ENCODE peak calls at places on chromosomes 4 and X, in seven cellular contexts. One of them, this sample, is unnamed.
A peak's percentile ranks its signal among the peaks of the same experiment; 100 is the strongest.

GRCh38 chrX:154732421-154733071 is 18.3 kb downstream of the GAB3 start:
- DNase-seq in GM12892: no peak
- DNase-seq in naive thymus-derived CD4-positive, alpha-beta T cell: no peak
- DNase-seq in natural killer cell treated with Interleukin-12 subunit alpha and Interleukin-12 subunit beta and Interleukin-15 and Interleukin-18, amount 100 ng/mL, for 72 hours: peak; percentile 73
- DNase-seq in fibroblast of pulmonary artery: peak; percentile 32
- DNase-seq in hypothalamus: no peak
- DNase-seq in HEK293T: no peak
- DNase-seq in this sample: peak; percentile 46

GRCh38 chr4:121156822-121157769 is 7.0 kb downstream of the TNIP3 start:
- DNase-seq in natural killer cell treated with Interleukin-12 subunit alpha and Interleukin-12 subunit beta and Interleukin-15 and Interleukin-18, amount 100 ng/mL, for 72 hours: no peak
- DNase-seq in GM12892: no peak
- DNase-seq in fibroblast of pulmonary artery: peak; percentile 42
- DNase-seq in HEK293T: peak; percentile 68
- DNase-seq in hypothalamus: no peak
- DNase-seq in naive thymus-derived CD4-positive, alpha-beta T cell: peak; percentile 29
- DNase-seq in this sample: peak; percentile 33

GRCh38 chr4:141335166-141335565 is 114.5 kb downstream of the ZNF330 start:
- DNase-seq in HEK293T: no peak
- DNase-seq in GM12892: no peak
- DNase-seq in fibroblast of pulmonary artery: no peak
- DNase-seq in naive thymus-derived CD4-positive, alpha-beta T cell: no peak
- DNase-seq in natural killer cell treated with Interleukin-12 subunit alpha and Interleukin-12 subunit beta and Interleukin-15 and Interleukin-18, amount 100 ng/mL, for 72 hours: no peak
- DNase-seq in hypothalamus: no peak
- DNase-seq in this sample: no peak

GRCh38 chr4:110950721-110951120 is 327.8 kb upstream of the PITX2 start:
- DNase-seq in HEK293T: no peak
- DNase-seq in natural killer cell treated with Interleukin-12 subunit alpha and Interleukin-12 subunit beta and Interleukin-15 and Interleukin-18, amount 100 ng/mL, for 72 hours: no peak
- DNase-seq in GM12892: no peak
- DNase-seq in hypothalamus: no peak
- DNase-seq in naive thymus-derived CD4-positive, alpha-beta T cell: no peak
- DNase-seq in fibroblast of pulmonary artery: no peak
- DNase-seq in this sample: no peak

GRCh38 chrX:93868289-93868985 is 194.4 kb downstream of the FAM133A start:
- DNase-seq in natural killer cell treated with Interleukin-12 subunit alpha and Interleukin-12 subunit beta and Interleukin-15 and Interleukin-18, amount 100 ng/mL, for 72 hours: no peak
- DNase-seq in fibroblast of pulmonary artery: peak; percentile 6
- DNase-seq in GM12892: no peak
- DNase-seq in HEK293T: no peak
- DNase-seq in naive thymus-derived CD4-positive, alpha-beta T cell: no peak
- DNase-seq in hypothalamus: no peak
- DNase-seq in this sample: no peak

GRCh38 chrX:136767104-136767941 is 13.4 kb downstream of the ARHGEF6 start:
- DNase-seq in natural killer cell treated with Interleukin-12 subunit alpha and Interleukin-12 subunit beta and Interleukin-15 and Interleukin-18, amount 100 ng/mL, for 72 hours: no peak
- DNase-seq in naive thymus-derived CD4-positive, alpha-beta T cell: peak; percentile 35
- DNase-seq in fibroblast of pulmonary artery: peak; percentile 59
- DNase-seq in GM12892: peak; percentile 54
- DNase-seq in HEK293T: peak; percentile 80
- DNase-seq in hypothalamus: peak; percentile 20
- DNase-seq in this sample: peak; percentile 28

GRCh38 chrX:1380672-1381233 is 11.2 kb downstream of the SLC25A6 start:
- DNase-seq in naive thymus-derived CD4-positive, alpha-beta T cell: no peak
- DNase-seq in fibroblast of pulmonary artery: no peak
- DNase-seq in natural killer cell treated with Interleukin-12 subunit alpha and Interleukin-12 subunit beta and Interleukin-15 and Interleukin-18, amount 100 ng/mL, for 72 hours: no peak
- DNase-seq in hypothalamus: no peak
- DNase-seq in HEK293T: no peak
- DNase-seq in GM12892: no peak
- DNase-seq in this sample: no peak

GRCh38 chrX:57286507-57287251 is at the start of gene FAAH2:
- DNase-seq in natural killer cell treated with Interleukin-12 subunit alpha and Interleukin-12 subunit beta and Interleukin-15 and Interleukin-18, amount 100 ng/mL, for 72 hours: no peak
- DNase-seq in hypothalamus: no peak
- DNase-seq in fibroblast of pulmonary artery: no peak
- DNase-seq in HEK293T: no peak
- DNase-seq in GM12892: peak; percentile 1
- DNase-seq in naive thymus-derived CD4-positive, alpha-beta T cell: peak; percentile 88
- DNase-seq in this sample: peak; percentile 95

GRCh38 chr4:94595880-94596483 is 144.2 kb downstream of the PDLIM5 start:
- DNase-seq in naive thymus-derived CD4-positive, alpha-beta T cell: no peak
- DNase-seq in hypothalamus: no peak
- DNase-seq in fibroblast of pulmonary artery: peak; percentile 82
- DNase-seq in HEK293T: peak; percentile 28
- DNase-seq in GM12892: no peak
- DNase-seq in natural killer cell treated with Interleukin-12 subunit alpha and Interleukin-12 subunit beta and Interleukin-15 and Interleukin-18, amount 100 ng/mL, for 72 hours: no peak
- DNase-seq in this sample: peak; percentile 56

GRCh38 chr4:143514432-143514831 is 930 bp downstream of the SMARCA5 start:
- DNase-seq in GM12892: no peak
- DNase-seq in fibroblast of pulmonary artery: peak; percentile 62
- DNase-seq in natural killer cell treated with Interleukin-12 subunit alpha and Interleukin-12 subunit beta and Interleukin-15 and Interleukin-18, amount 100 ng/mL, for 72 hours: peak; percentile 68
- DNase-seq in naive thymus-derived CD4-positive, alpha-beta T cell: peak; percentile 16
- DNase-seq in HEK293T: peak; percentile 19
- DNase-seq in hypothalamus: peak; percentile 11
- DNase-seq in this sample: peak; percentile 46

GRCh38 chr4:155419266-155419665 is 42.5 kb upstream of the MAP9 start:
- DNase-seq in fibroblast of pulmonary artery: peak; percentile 55
- DNase-seq in natural killer cell treated with Interleukin-12 subunit alpha and Interleukin-12 subunit beta and Interleukin-15 and Interleukin-18, amount 100 ng/mL, for 72 hours: no peak
- DNase-seq in GM12892: no peak
- DNase-seq in hypothalamus: no peak
- DNase-seq in naive thymus-derived CD4-positive, alpha-beta T cell: no peak
- DNase-seq in HEK293T: no peak
- DNase-seq in this sample: peak; percentile 83

GRCh38 chr4:112766422-112766821 is 129.5 kb downstream of the LARP7 start:
- DNase-seq in natural killer cell treated with Interleukin-12 subunit alpha and Interleukin-12 subunit beta and Interleukin-15 and Interleukin-18, amount 100 ng/mL, for 72 hours: no peak
- DNase-seq in fibroblast of pulmonary artery: peak; percentile 41
- DNase-seq in naive thymus-derived CD4-positive, alpha-beta T cell: no peak
- DNase-seq in GM12892: no peak
- DNase-seq in hypothalamus: no peak
- DNase-seq in HEK293T: peak; percentile 18
- DNase-seq in this sample: peak; percentile 49

GRCh38 chr4:113449407-113449974 is 312.0 kb downstream of the CAMK2D start:
- DNase-seq in hypothalamus: no peak
- DNase-seq in naive thymus-derived CD4-positive, alpha-beta T cell: no peak
- DNase-seq in HEK293T: no peak
- DNase-seq in GM12892: no peak
- DNase-seq in natural killer cell treated with Interleukin-12 subunit alpha and Interleukin-12 subunit beta and Interleukin-15 and Interleukin-18, amount 100 ng/mL, for 72 hours: no peak
- DNase-seq in fibroblast of pulmonary artery: peak; percentile 60
- DNase-seq in this sample: no peak

GRCh38 chr4:113397114-113397701 is 347.8 kb downstream of the ANK2 start:
- DNase-seq in HEK293T: no peak
- DNase-seq in GM12892: no peak
- DNase-seq in natural killer cell treated with Interleukin-12 subunit alpha and Interleukin-12 subunit beta and Interleukin-15 and Interleukin-18, amount 100 ng/mL, for 72 hours: no peak
- DNase-seq in fibroblast of pulmonary artery: peak; percentile 94
- DNase-seq in hypothalamus: no peak
- DNase-seq in naive thymus-derived CD4-positive, alpha-beta T cell: no peak
- DNase-seq in this sample: no peak

GRCh38 chrX:39772057-39772832 is 325.5 kb downstream of the BCOR start:
- DNase-seq in naive thymus-derived CD4-positive, alpha-beta T cell: peak; percentile 40
- DNase-seq in hypothalamus: no peak
- DNase-seq in HEK293T: peak; percentile 30
- DNase-seq in fibroblast of pulmonary artery: no peak
- DNase-seq in GM12892: no peak
- DNase-seq in natural killer cell treated with Interleukin-12 subunit alpha and Interleukin-12 subunit beta and Interleukin-15 and Interleukin-18, amount 100 ng/mL, for 72 hours: no peak
- DNase-seq in this sample: peak; percentile 42